ENCODE peak calls at places on chromosomes 3 and 15, in five cellular contexts. M is breast epithelium; A is CD8-positive, alpha-beta T cell; V is cardiac muscle cell; F is fibroblast of lung. C is an unnamed sample. For H3K4me1 and H3K9me3, the result is how much of the 10 kb centered on the place peaks cover.

GRCh38 chr15:90154861-90155626 is 46.1 kb upstream of the SEMA4B start:
- DNase-seq in A (no peak), F (peak), V (no peak), M (no peak), C (no peak)

GRCh38 chr3:28053759-28054158 is 187.7 kb upstream of the CMC1 start:
- DNase-seq in A (no peak), F (peak), V (no peak), M (no peak), C (no peak)

GRCh38 chr3:113054552-113054951 is 63.8 kb downstream of the GTPBP8 start:
- DNase-seq in F (peak), V (no peak), A (no peak), M (no peak), C (no peak)

GRCh38 chr3:150059241-150059640 is 88.5 kb upstream of the PFN2 start:
- DNase-seq in M (no peak), F (no peak), V (no peak), A (no peak), C (no peak)

GRCh38 chr15:68578175-68578959 is 426 bp upstream of the CORO2B start:
- DNase-seq in V (peak), A (peak), M (no peak), F (peak), C (no peak)

GRCh38 chr15:41825572-41826535 is 2.0 kb upstream of the JMJD7 start:
- DNase-seq in V (no peak), F (no peak), A (no peak), M (no peak), C (no peak)

GRCh38 chr3:171257251-171258179 is 202.7 kb downstream of the TNIK start:
- DNase-seq in F (no peak), A (no peak), V (peak), M (no peak), C (no peak)

GRCh38 chr15:76903251-76903681 is 1.9 kb downstream of the SCAPER start:
- DNase-seq in F (peak), A (peak), V (peak), M (no peak), C (no peak)

GRCh38 chr3:94303897-94304296 is 241.0 kb downstream of the NSUN3 start:
- DNase-seq in F (peak), V (peak), A (no peak), M (no peak), C (no peak)

GRCh38 chr3:120280026-120280425 is 5.0 kb downstream of the GPR156 start:
- DNase-seq in A (no peak), M (no peak), F (no peak), V (no peak), C (no peak)

GRCh38 chr3:146558811-146559210 is 14.4 kb upstream of the PLSCR1 start:
- DNase-seq in V (no peak), F (no peak), A (no peak), M (no peak), C (no peak)

GRCh38 chr15:101043911-101044624 is 124.9 kb downstream of the LRRK1 start:
- DNase-seq in M (no peak), F (no peak), A (peak), V (no peak), C (no peak)

GRCh38 chr15:76057332-76058000 is 2.3 kb upstream of the TMEM266 start:
- DNase-seq in F (peak), V (peak), M (no peak), A (peak), C (no peak)

GRCh38 chr15:80485370-80486164 is 81.4 kb downstream of the ARNT2 start:
- DNase-seq in M (no peak), A (no peak), F (no peak), V (no peak), C (no peak)

GRCh38 chr15:64209680-64210334 is 47.0 kb upstream of the PPIB start:
- DNase-seq in F (peak), M (no peak), V (peak), A (no peak), C (no peak)

GRCh38 chr3:32245200-32245599 is 6.7 kb downstream of the CMTM8 start:
- DNase-seq in M (no peak), A (no peak), F (no peak), V (no peak), C (no peak)
- H3K4me1 ChIP-seq in M (under half), A (under half), F (under half), V (under half), C (under half)

GRCh38 chr3:123013876-123014275 is 13.7 kb downstream of the SEMA5B start:
- DNase-seq in F (no peak), A (no peak), V (no peak), M (no peak), C (no peak)

GRCh38 chr3:123008808-123009207 is 18.8 kb downstream of the SEMA5B start:
- DNase-seq in A (no peak), V (no peak), M (no peak), F (no peak), C (no peak)

GRCh38 chr3:123015596-123015995 is 12.0 kb downstream of the SEMA5B start:
- DNase-seq in V (no peak), A (no peak), F (no peak), M (no peak), C (no peak)

GRCh38 chr3:123011484-123011883 is 16.1 kb downstream of the SEMA5B start:
- DNase-seq in V (no peak), M (no peak), F (no peak), A (no peak), C (no peak)

DNA sequence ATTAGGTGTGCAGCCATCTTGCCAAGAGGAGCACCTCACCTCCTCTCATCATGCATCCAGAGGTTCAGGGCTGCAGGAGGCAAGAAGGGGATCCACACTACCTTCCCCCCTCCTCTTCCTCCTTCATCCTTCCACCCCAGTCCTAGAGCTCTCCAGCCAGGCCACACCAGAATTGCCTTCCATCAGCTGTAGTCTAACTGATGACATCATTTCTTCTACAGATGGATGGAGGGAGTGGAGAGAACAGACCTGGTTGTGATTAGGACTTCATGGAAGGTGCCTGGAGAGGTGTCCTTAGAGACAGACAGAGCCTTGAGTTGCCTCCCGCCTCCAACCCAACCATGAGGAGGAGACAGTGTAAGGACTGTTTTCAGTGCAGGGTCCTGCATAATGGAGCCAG is 14.9 kb downstream of the SEMA5B start:
- DNase-seq in M (no peak), A (no peak), F (no peak), V (no peak), C (no peak)
- H3K9me3 ChIP-seq in M (under half), A (under half), F (under half), V (under half), C (under half)

GRCh38 chr3:60333710-60334109 is 917.5 kb downstream of the FHIT start:
- DNase-seq in F (peak), A (no peak), V (no peak), M (no peak), C (no peak)
- H3K4me1 ChIP-seq in F (under half), A (under half), V (under half), M (under half), C (under half)

DNA sequence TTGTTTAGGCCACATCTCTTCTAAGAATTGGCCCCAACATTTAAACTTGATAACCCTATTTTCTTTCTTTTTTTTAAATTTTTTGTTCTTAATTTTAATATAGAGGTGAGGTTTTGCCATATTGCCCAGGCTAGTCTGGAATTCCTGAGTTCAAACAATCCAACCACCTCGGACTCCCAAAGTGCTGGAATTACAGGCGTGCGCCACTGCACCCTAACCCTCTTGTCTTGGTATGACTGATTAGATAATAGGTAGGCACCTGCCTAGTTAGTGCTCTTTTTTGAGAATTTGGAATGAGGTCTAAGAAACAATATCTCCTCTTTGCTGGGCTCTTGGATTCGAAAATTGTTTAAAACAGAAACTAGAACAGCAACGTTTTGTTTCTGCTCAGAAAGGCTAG is 116.4 kb upstream of the GOLGA6L6 start:
- DNase-seq in M (no peak), V (no peak), A (no peak), F (no peak), C (no peak)
- H3K9me3 ChIP-seq in M (under half), V (under half), A (under half), F (under half), C (under half)

GRCh38 chr3:191135175-191135574 is 63.9 kb upstream of the OSTN start:
- DNase-seq in M (no peak), V (no peak), F (no peak), A (no peak), C (no peak)
- H3K4me1 ChIP-seq in M (under half), V (under half), F (under half), A (under half), C (under half)

DNA sequence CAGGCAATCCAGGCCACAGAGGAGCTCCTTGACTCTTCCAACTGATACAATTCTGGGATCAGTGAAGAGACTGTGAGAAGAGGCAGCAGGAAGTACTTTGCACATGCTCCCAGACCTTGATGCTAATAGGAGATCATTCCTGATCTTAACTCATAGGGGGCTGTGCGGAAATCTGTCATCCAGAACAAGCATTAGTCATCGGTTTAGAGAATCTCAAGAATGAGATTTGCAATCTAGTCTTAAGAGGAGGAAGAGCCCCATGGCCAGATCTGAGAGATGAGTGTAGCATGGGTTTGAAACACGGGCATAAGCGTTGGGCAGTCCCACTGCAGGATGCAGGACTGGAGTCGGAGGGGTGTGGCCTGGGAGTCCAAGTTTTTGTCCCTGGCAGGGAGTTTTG is 1081.1 kb downstream of the NAALADL2 start:
- DNase-seq in M (no peak), F (no peak), A (no peak), V (no peak), C (no peak)
- H3K9me3 ChIP-seq in M (under half), F (under half), A (under half), V (under half), C (under half)

C was measured in effector memory CD4-positive, alpha-beta T cell.